ENCODE peak calls at places on chromosome 9, in eight cellular contexts. G is stimulated activated CD8-positive, alpha-beta memory T cell treated with anti-CD3 and anti-CD28 coated beads, Interleukin-7, amount 100 ng/mL, for 4 hours; P is endodermal cell; W is NCI-H345; L is substantia nigra; C is erythroblast; S is cardiac fibroblast; K is ovary. B is an unnamed sample.

GRCh38 chr9:107158321-107158720 is 124.8 kb upstream of the RAD23B start:
- DNase-seq in C (no peak), L (no peak), W (peak), P (peak), G (no peak), K (no peak), S (peak), B (no peak)

GRCh38 chr9:83701769-83702168 is 6.0 kb downstream of the UBQLN1 start:
- DNase-seq in K (no peak), L (no peak), C (no peak), G (no peak), W (no peak), P (no peak), S (peak), B (no peak)

GRCh38 chr9:23581936-23582335 is 244.1 kb downstream of the ELAVL2 start:
- DNase-seq in S (no peak), G (no peak), C (no peak), L (no peak), K (no peak), W (no peak), P (no peak), B (no peak)

GRCh38 chr9:108813951-108814601 is 41.7 kb downstream of the ACTL7B start:
- DNase-seq in L (no peak), W (peak), P (peak), C (no peak), K (no peak), G (no peak), S (peak), B (no peak)

GRCh38 chr9:71741841-71742648 is 26.3 kb downstream of the CEMIP2 start:
- DNase-seq in L (no peak), K (no peak), C (peak), P (no peak), W (no peak), S (peak), G (no peak), B (no peak)

GRCh38 chr9:79686381-79687130 is 114.8 kb downstream of the TLE4 start:
- DNase-seq in C (no peak), P (no peak), G (no peak), S (peak), L (no peak), W (no peak), K (no peak), B (no peak)

GRCh38 chr9:82271099-82271498 is 282.5 kb downstream of the SPATA31D1 start:
- DNase-seq in P (no peak), C (no peak), W (no peak), L (no peak), K (no peak), G (no peak), S (peak), B (no peak)

GRCh38 chr9:119307471-119307870 is 61.8 kb downstream of the BRINP1 start:
- DNase-seq in G (no peak), P (no peak), C (no peak), K (no peak), L (no peak), W (no peak), S (no peak), B (no peak)

GRCh38 chr9:134570726-134571325 is 70.8 kb upstream of the COL5A1 start:
- DNase-seq in P (peak), G (no peak), K (peak), L (no peak), C (no peak), S (no peak), W (no peak), B (no peak)

GRCh38 chr9:126453156-126453963 is 126.7 kb downstream of the MVB12B start:
- DNase-seq in L (no peak), S (no peak), G (no peak), C (no peak), K (no peak), W (no peak), P (peak), B (no peak)

GRCh38 chr9:130715270-130716077 is 21.9 kb downstream of the EXOSC2 start:
- DNase-seq in K (no peak), L (no peak), P (peak), C (no peak), S (no peak), W (no peak), G (no peak), B (no peak)

GRCh38 chr9:136045595-136046554 is 49.2 kb downstream of the NACC2 start:
- DNase-seq in W (no peak), C (no peak), K (no peak), L (no peak), G (no peak), S (peak), P (peak), B (no peak)

GRCh38 chr9:121636411-121636865 is 15.0 kb upstream of the DAB2IP start:
- DNase-seq in P (no peak), K (no peak), W (no peak), L (peak), G (no peak), C (no peak), S (peak), B (no peak)

GRCh38 chr9:98726735-98727134 is 18.0 kb upstream of the GABBR2 start:
- DNase-seq in G (no peak), P (no peak), L (no peak), S (peak), W (no peak), C (no peak), K (no peak), B (no peak)

GRCh38 chr9:26502311-26502710 is 390.3 kb downstream of the CAAP1 start:
- DNase-seq in G (no peak), S (no peak), W (no peak), C (peak), P (peak), L (no peak), K (no peak), B (no peak)

GRCh38 chr9:87276851-87277251 is 220.8 kb upstream of the DAPK1 start:
- DNase-seq in G (no peak), C (no peak), S (peak), W (no peak), P (no peak), L (no peak), K (no peak), B (no peak)

GRCh38 chr9:72601595-72601994 is 80.2 kb downstream of the TMC1 start:
- DNase-seq in C (no peak), S (no peak), G (no peak), K (no peak), P (no peak), W (no peak), L (no peak), B (no peak)

GRCh38 chr9:134994926-134995791 is 77.4 kb upstream of the FCN1 start:
- DNase-seq in W (no peak), K (no peak), G (no peak), S (no peak), C (no peak), P (no peak), L (no peak), B (no peak)

GRCh38 chr9:133961226-133962165 is 30.6 kb downstream of the VAV2 start:
- DNase-seq in L (no peak), G (no peak), S (no peak), P (no peak), K (peak), C (no peak), W (no peak), B (no peak)

GRCh38 chr9:105119166-105119565 is 125.3 kb upstream of the SLC44A1 start:
- DNase-seq in W (no peak), S (no peak), P (no peak), K (no peak), L (peak), C (no peak), G (no peak), B (no peak)

GRCh38 chr9:75429531-75430454 is 341.5 kb downstream of the OSTF1 start:
- DNase-seq in P (no peak), L (no peak), C (no peak), G (no peak), K (no peak), W (no peak), S (no peak), B (no peak)

GRCh38 chr9:14993061-14993800 is 83.0 kb upstream of the FREM1 start:
- DNase-seq in L (peak), S (peak), C (peak), W (no peak), G (peak), P (peak), K (peak), B (no peak)

GRCh38 chr9:97386265-97386633 is 25.6 kb upstream of the TDRD7 start:
- DNase-seq in S (no peak), C (no peak), G (no peak), P (no peak), W (no peak), K (no peak), L (no peak), B (no peak)

GRCh38 chr9:76662476-76663281 is 101.6 kb upstream of the PCA3 start:
- DNase-seq in L (no peak), G (no peak), S (peak), C (no peak), P (peak), W (no peak), K (no peak), B (no peak)

GRCh38 chr9:2321523-2322148 is 300.0 kb upstream of the VLDLR start:
- DNase-seq in L (no peak), S (peak), G (no peak), P (no peak), C (no peak), K (no peak), W (no peak), B (no peak)

GRCh38 chr9:129968690-129969485 is 74.1 kb downstream of the FNBP1 start:
- DNase-seq in P (no peak), W (no peak), S (peak), C (no peak), G (no peak), L (no peak), K (no peak), B (no peak)

GRCh38 chr9:82601272-82601835 is 461.6 kb downstream of the RASEF start:
- DNase-seq in W (no peak), C (no peak), G (no peak), K (no peak), S (peak), P (no peak), L (no peak), B (no peak)

GRCh38 chr9:16293610-16294009 is 576.9 kb downstream of the BNC2 start:
- DNase-seq in G (no peak), L (no peak), K (no peak), C (no peak), S (no peak), W (no peak), P (no peak), B (no peak)

GRCh38 chr9:28341913-28342312 is 768.6 kb upstream of the C9orf72 start:
- DNase-seq in W (no peak), G (no peak), P (no peak), L (no peak), K (no peak), S (no peak), C (no peak), B (no peak)

GRCh38 chr9:129549684-129550083 is 71.2 kb downstream of the C9orf50 start:
- DNase-seq in K (peak), W (no peak), L (no peak), C (no peak), G (no peak), P (peak), S (peak), B (no peak)

GRCh38 chr9:6414291-6414690 is 1.3 kb downstream of the UHRF2 start:
- DNase-seq in L (no peak), S (peak), G (no peak), K (no peak), W (peak), C (peak), P (no peak), B (no peak)